ENCODE peak calls at places on chromosomes 3 and 15, in six cellular contexts. V is activated naive CD4-positive, alpha-beta T cell treated with anti-CD3 and anti-CD28 coated beads, Interleukin-2, amount 50 U/mL, for 16 hours; P is WTC11; W is ELR; T is non-pigmented ciliary epithelial cell; E is mesothelial cell of epicardium. Y is an unnamed sample.

GRCh38 chr15:38085931-38086562 is 151.6 kb downstream of the TMCO5A start:
- DNase-seq in V (no peak), W (peak; percentile 68), E (no peak), T (no peak), P (no peak), Y (no peak)

GRCh38 chr15:38707802-38708671 is 143.4 kb upstream of the RASGRP1 start:
- DNase-seq in T (no peak), W (peak; percentile 68), V (peak; percentile 18), E (no peak), P (peak; percentile 36), Y (peak; percentile 28)

GRCh38 chr15:88954431-88955277 is 41.5 kb upstream of the MFGE8 start:
- DNase-seq in T (no peak), P (no peak), W (no peak), E (no peak), V (no peak), Y (peak; percentile 18)

GRCh38 chr3:170502297-170502696 is 83.6 kb downstream of the SLC7A14 start:
- DNase-seq in T (no peak), V (no peak), P (no peak), W (no peak), E (no peak), Y (no peak)

GRCh38 chr3:166362698-166363097 is 525.5 kb upstream of the BCHE start:
- DNase-seq in T (no peak), P (no peak), W (peak; percentile 16), E (no peak), V (no peak), Y (no peak)

GRCh38 chr3:30611613-30612421 is 5.4 kb downstream of the TGFBR2 start:
- DNase-seq in P (no peak), T (no peak), E (no peak), W (peak; percentile 79), V (no peak), Y (no peak)

GRCh38 chr3:171088984-171089754 is 62.6 kb upstream of the SLC2A2 start:
- DNase-seq in W (peak; percentile 89), V (no peak), T (peak; percentile 86), P (no peak), E (no peak), Y (no peak)

GRCh38 chr15:33194704-33195261 is at the start of gene FMN1:
- DNase-seq in E (peak; percentile 90), P (peak; percentile 98), V (peak; percentile 94), T (peak; percentile 66), W (peak; percentile 92), Y (peak; percentile 90)

GRCh38 chr3:48016336-48016973 is at the start of gene MAP4:
- DNase-seq in P (no peak), V (no peak), W (peak; percentile 28), T (no peak), E (no peak), Y (no peak)

GRCh38 chr3:60598668-60599067 is 652.6 kb downstream of the FHIT start:
- DNase-seq in V (no peak), W (no peak), E (no peak), P (no peak), T (no peak), Y (no peak)

GRCh38 chr3:115324056-115324455 is 177.0 kb upstream of the ZBTB20 start:
- DNase-seq in W (no peak), E (no peak), V (no peak), P (no peak), T (no peak), Y (no peak)

GRCh38 chr15:39453500-39454073 is 127.3 kb upstream of the THBS1 start:
- DNase-seq in T (no peak), P (no peak), E (no peak), W (no peak), V (no peak), Y (no peak)

GRCh38 chr15:49906976-49907375 is 212.1 kb downstream of the ATP8B4 start:
- DNase-seq in W (no peak), T (no peak), P (no peak), E (no peak), V (no peak), Y (no peak)

GRCh38 chr3:131549340-131549739 is 46.6 kb upstream of the MRPL3 start:
- DNase-seq in W (peak; percentile 10), P (no peak), T (no peak), V (no peak), E (no peak), Y (no peak)

GRCh38 chr3:112647122-112647521 is 6.2 kb upstream of the CCDC80 start:
- DNase-seq in V (no peak), T (peak; percentile 91), P (no peak), W (peak; percentile 94), E (no peak), Y (no peak)

GRCh38 chr3:42526616-42527367 is 24.3 kb downstream of the VIPR1 start:
- DNase-seq in P (peak; percentile 30), E (no peak), T (no peak), W (no peak), V (peak; percentile 61), Y (no peak)

GRCh38 chr3:152574461-152575079 is 260.4 kb upstream of the P2RY1 start:
- DNase-seq in W (peak; percentile 65), V (peak; percentile 15), P (peak; percentile 47), T (no peak), E (no peak), Y (peak; percentile 57)

GRCh38 chr15:79492065-79492464 is 59.9 kb downstream of the MINAR1 start:
- DNase-seq in V (no peak), T (no peak), P (no peak), E (no peak), W (no peak), Y (no peak)

GRCh38 chr3:64237083-64237482 is 11.8 kb upstream of the PRICKLE2 start:
- DNase-seq in V (no peak), T (no peak), P (no peak), E (no peak), W (no peak), Y (no peak)

GRCh38 chr3:139120336-139120971 is 75.8 kb upstream of the PRR23C start:
- DNase-seq in V (no peak), E (no peak), T (peak; percentile 63), P (no peak), W (peak; percentile 84), Y (no peak)

GRCh38 chr15:40382580-40383456 is at the start of gene KNSTRN:
- DNase-seq in W (peak; percentile 95), V (peak; percentile 93), T (peak; percentile 72), E (peak; percentile 83), P (peak; percentile 98), Y (peak; percentile 95)

GRCh38 chr15:88115529-88116152 is 140.9 kb downstream of the NTRK3 start:
- DNase-seq in T (no peak), E (no peak), W (no peak), V (no peak), P (no peak), Y (no peak)

GRCh38 chr15:72740202-72740601 is 43.4 kb downstream of the ADPGK start:
- DNase-seq in P (no peak), T (no peak), E (no peak), W (no peak), V (no peak), Y (no peak)

GRCh38 chr15:96369825-96370621 is 39.5 kb downstream of the NR2F2 start:
- DNase-seq in W (no peak), E (no peak), T (no peak), P (peak; percentile 42), V (no peak), Y (no peak)

GRCh38 chr3:133383175-133383574 is 16.7 kb upstream of the BFSP2 start:
- DNase-seq in P (no peak), V (no peak), T (no peak), W (peak; percentile 17), E (no peak), Y (no peak)

GRCh38 chr15:58065445-58066041 is at the start of gene ALDH1A2:
- DNase-seq in W (no peak), V (peak; percentile 14), T (no peak), P (peak; percentile 50), E (peak; percentile 21), Y (no peak)

GRCh38 chr3:146161725-146162047 is 702 bp upstream of the PLOD2 start:
- DNase-seq in E (no peak), P (no peak), V (no peak), T (no peak), W (peak; percentile 69), Y (peak; percentile 68)

GRCh38 chr15:61794276-61794675 is 266.0 kb downstream of the VPS13C start:
- DNase-seq in V (no peak), P (no peak), T (no peak), E (no peak), W (peak; percentile 4), Y (no peak)

Y was measured in adrenal gland.